ENCODE peak calls at places on chromosomes 7 and 10, in five cellular contexts. O is fibroblast of lung, P is IMR-90, K is PC-3, C is OCI-LY7. G is an unnamed sample.

GRCh38 chr10:62632071-62632809 is 172.3 kb upstream of the ADO start:
- DNase-seq in O (no peak), P (no peak), K (peak; percentile 93), C (peak; percentile 85), G (no peak)

GRCh38 chr7:50869108-50869716 is 86.5 kb upstream of the GRB10 start:
- DNase-seq in O (peak; percentile 81), P (peak; percentile 87), K (peak; percentile 87), C (no peak), G (peak; percentile 52)

GRCh38 chr10:22601618-22602017 is 112.8 kb downstream of the PIP4K2A start:
- DNase-seq in O (no peak), P (no peak), K (no peak), C (no peak), G (no peak)

GRCh38 chr7:44144968-44145418 is 3.9 kb upstream of the MYL7 start:
- DNase-seq in O (no peak), P (no peak), K (no peak), C (no peak), G (no peak)

GRCh38 chr10:97428572-97428981 is 2.6 kb downstream of the PGAM1 start:
- DNase-seq in O (no peak), P (no peak), K (no peak), C (no peak), G (no peak)

GRCh38 chr10:46556515-46557318 is at the start of gene GPRIN2:
- DNase-seq in O (no peak), P (no peak), K (peak; percentile 31), C (no peak), G (peak; percentile 57)

GRCh38 chr7:113816639-113817038 is 102.2 kb downstream of the PPP1R3A start:
- DNase-seq in O (no peak), P (no peak), K (no peak), C (no peak), G (no peak)

GRCh38 chr10:101001225-101002035 is 1.8 kb downstream of the LZTS2 start:
- DNase-seq in O (peak; percentile 94), P (peak; percentile 95), K (peak; percentile 54), C (no peak), G (peak; percentile 70)

GRCh38 chr10:6916601-6917000 is 336.5 kb upstream of the PRKCQ start:
- DNase-seq in O (peak; percentile 55), P (no peak), K (no peak), C (peak; percentile 74), G (no peak)

GRCh38 chr7:41135511-41135910 is 567.4 kb downstream of the INHBA start:
- DNase-seq in O (no peak), P (no peak), K (no peak), C (no peak), G (no peak)

GRCh38 chr10:102644066-102644645 is at the start of gene TRIM8:
- DNase-seq in O (no peak), P (no peak), K (peak; percentile 33), C (peak; percentile 78), G (peak; percentile 67)

GRCh38 chr10:132987671-132988571 is 45.6 kb upstream of the CFAP46 start:
- DNase-seq in O (peak; percentile 93), P (peak; percentile 87), K (no peak), C (no peak), G (peak; percentile 63)

GRCh38 chr10:8438603-8439002 is 384.1 kb downstream of the GATA3 start:
- DNase-seq in O (no peak), P (no peak), K (no peak), C (no peak), G (no peak)

GRCh38 chr7:14073543-14073942 is 84.1 kb upstream of the ETV1 start:
- DNase-seq in O (no peak), P (no peak), K (no peak), C (no peak), G (no peak)

GRCh38 chr10:102646610-102647432 is 2.5 kb downstream of the TRIM8 start:
- DNase-seq in O (peak; percentile 73), P (peak; percentile 55), K (no peak), C (peak; percentile 86), G (no peak)

GRCh38 chr7:142440219-142441073 is 182.6 kb upstream of the PRSS58 start:
- DNase-seq in O (peak; percentile 76), P (peak; percentile 85), K (peak; percentile 95), C (no peak), G (peak; percentile 97)

GRCh38 chr7:150431839-150432658 is 18.4 kb upstream of the GIMAP8 start:
- DNase-seq in O (no peak), P (no peak), K (no peak), C (no peak), G (no peak)

GRCh38 chr7:49228447-49228846 is 304.1 kb downstream of the CDC14C start:
- DNase-seq in O (no peak), P (no peak), K (no peak), C (peak; percentile 54), G (no peak)

GRCh38 chr10:84837041-84837766 is 508.8 kb downstream of the CCSER2 start:
- DNase-seq in O (no peak), P (no peak), K (no peak), C (no peak), G (no peak)

GRCh38 chr10:34908472-34908871 is 93.4 kb upstream of the PARD3 start:
- DNase-seq in O (peak; percentile 16), P (peak; percentile 69), K (no peak), C (no peak), G (no peak)

GRCh38 chr10:84510121-84510520 is 181.7 kb downstream of the CCSER2 start:
- DNase-seq in O (peak; percentile 20), P (peak; percentile 79), K (no peak), C (no peak), G (peak; percentile 83)

GRCh38 chr7:2301510-2301860 is 12.8 kb downstream of the SNX8 start:
- DNase-seq in O (no peak), P (no peak), K (no peak), C (no peak), G (no peak)

GRCh38 chr7:156034397-156034796 is 222.1 kb upstream of the SHH start:
- DNase-seq in O (no peak), P (no peak), K (peak; percentile 43), C (peak; percentile 49), G (no peak)

GRCh38 chr7:120877706-120878105 is 19.8 kb upstream of the TSPAN12 start:
- DNase-seq in O (peak; percentile 24), P (no peak), K (no peak), C (no peak), G (no peak)

GRCh38 chr10:133166828-133167692 is 7.0 kb downstream of the KNDC1 start:
- DNase-seq in O (no peak), P (no peak), K (no peak), C (no peak), G (no peak)

GRCh38 chr7:82742163-82742562 is 298.6 kb upstream of the CACNA2D1 start:
- DNase-seq in O (no peak), P (no peak), K (no peak), C (no peak), G (no peak)

GRCh38 chr10:19845963-19846362 is 29.7 kb downstream of the PLXDC2 start:
- DNase-seq in O (no peak), P (no peak), K (peak; percentile 3), C (no peak), G (no peak)

GRCh38 chr10:31760674-31761081 is 168.0 kb downstream of the ARHGAP12 start:
- DNase-seq in O (no peak), P (no peak), K (no peak), C (no peak), G (no peak)

GRCh38 chr10:77043364-77043763 is 594.2 kb downstream of the KCNMA1 start:
- DNase-seq in O (no peak), P (peak; percentile 44), K (peak; percentile 78), C (no peak), G (no peak)

GRCh38 chr7:95420996-95421846 is 13.6 kb downstream of the PON2 start:
- DNase-seq in O (peak; percentile 59), P (peak; percentile 79), K (no peak), C (no peak), G (no peak)

GRCh38 chr7:150362989-150363769 is 5.4 kb upstream of the REPIN1 start:
- DNase-seq in O (no peak), P (no peak), K (peak; percentile 38), C (no peak), G (no peak)

DNA sequence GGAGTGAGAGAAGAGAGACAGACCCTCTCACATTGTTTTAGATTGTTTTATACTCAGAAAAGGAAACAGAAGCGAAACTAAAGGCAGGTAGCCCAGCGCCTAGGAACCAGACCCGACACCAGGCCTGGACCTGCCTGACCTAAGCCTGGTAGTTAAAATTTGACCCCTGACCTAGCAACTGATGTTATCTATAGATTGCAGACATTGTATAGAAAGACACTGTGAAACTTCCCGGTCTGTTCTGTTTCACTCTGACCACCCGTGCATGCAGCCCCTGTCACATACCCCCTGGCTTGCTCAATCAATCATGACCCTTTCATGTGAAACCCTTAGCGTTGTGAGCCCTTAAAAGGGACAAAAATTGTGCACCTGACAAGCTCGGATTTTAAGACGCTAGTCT is 31.6 kb downstream of the VIPR2 start:
- DNase-seq in O (no peak), P (no peak), K (no peak), C (no peak), G (no peak)
- H3K27ac ChIP-seq in O (no peak overlapping the region), P (no peak overlapping the region), K (no peak overlapping the region), C (no peak overlapping the region), G (no peak overlapping the region)

DNA sequence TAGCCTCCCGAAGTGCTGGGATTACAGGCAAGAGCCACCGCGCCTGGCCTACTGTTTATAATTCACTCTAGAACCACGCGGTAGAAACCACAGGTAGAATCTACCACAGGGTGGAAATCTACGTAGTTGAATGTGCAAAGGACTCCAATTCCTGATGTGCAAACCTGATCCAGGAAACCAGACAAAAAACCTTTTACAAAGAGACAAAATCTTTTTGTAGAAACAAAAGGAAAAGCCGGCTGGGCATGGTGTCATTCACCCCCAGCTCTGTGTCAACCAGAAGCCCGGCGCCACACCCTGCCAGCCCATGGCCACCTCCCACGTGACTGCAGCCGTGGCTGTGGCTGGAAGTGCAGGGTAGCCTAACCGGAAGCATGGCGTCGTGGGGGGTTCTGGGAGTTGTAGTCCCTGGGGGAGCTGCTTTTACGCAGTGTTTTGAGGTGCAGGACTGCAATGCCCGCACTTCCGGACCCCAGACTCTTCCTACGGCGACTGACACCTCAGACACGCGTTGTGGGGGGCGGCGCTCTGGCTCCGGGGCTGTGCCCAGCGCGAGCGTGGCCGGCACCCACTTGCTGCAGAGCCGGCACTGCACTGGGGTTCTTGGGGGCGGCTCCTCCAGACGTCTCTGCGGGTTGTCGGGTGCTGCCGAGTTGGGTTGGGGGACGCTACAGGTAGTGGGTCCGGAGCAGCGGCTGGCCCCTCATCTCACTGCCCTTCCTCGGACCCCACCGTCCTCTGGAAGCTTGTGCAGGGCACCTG is 41.5 kb upstream of the RNF216 start:
- DNase-seq in O (peak; percentile 90), P (peak; percentile 85), K (peak; percentile 91), C (peak; percentile 93), G (peak; percentile 86)
- H3K4me3 ChIP-seq in O (peak overlapping the region; percentile 72), P (peak overlapping the region; percentile 76), K (peak overlapping the region; percentile 80), C (peak overlapping the region; percentile 74), G (peak overlapping the region; percentile 52)

GRCh38 chr10:119663866-119664698 is 12.9 kb downstream of the BAG3 start:
- DNase-seq in O (no peak), P (no peak), K (no peak), C (no peak), G (no peak)

GRCh38 chr10:119657725-119658124 is 6.5 kb downstream of the BAG3 start:
- DNase-seq in O (peak; percentile 63), P (peak; percentile 48), K (peak; percentile 50), C (no peak), G (no peak)

GRCh38 chr10:119658274-119658673 is 7.1 kb downstream of the BAG3 start:
- DNase-seq in O (peak; percentile 93), P (peak; percentile 94), K (peak; percentile 91), C (no peak), G (peak; percentile 93)

GRCh38 chr10:119656760-119657159 is 5.6 kb downstream of the BAG3 start:
- DNase-seq in O (no peak), P (no peak), K (no peak), C (no peak), G (no peak)

GRCh38 chr10:119659951-119660350 is 8.8 kb downstream of the BAG3 start:
- DNase-seq in O (no peak), P (no peak), K (no peak), C (no peak), G (no peak)
- H3K4me1 ChIP-seq in O (peaks cover 58% of the 10 kb centered on the region), P (peaks cover 44% of the 10 kb centered on the region), K (peaks cover 50% of the 10 kb centered on the region), C (no peaks in the 10 kb centered on the region), G (peaks cover 48% of the 10 kb centered on the region)

GRCh38 chr10:69358148-69358795 is 58.4 kb downstream of the TACR2 start:
- DNase-seq in O (no peak), P (no peak), K (no peak), C (no peak), G (no peak)
- H3K27ac ChIP-seq in O (no peak overlapping the region), P (no peak overlapping the region), K (no peak overlapping the region), C (no peak overlapping the region), G (no peak overlapping the region)

G was measured in SJSA1.